ENCODE peak calls at places on chromosomes 7 and 10, in five cellular contexts. E, O, X, Q and K are unnamed samples.

GRCh38 chr7:19249281-19249680 is 104.1 kb upstream of the FERD3L start:
- DNase-seq in E (no peak), O (no peak), X (no peak), Q (no peak), K (no peak)

GRCh38 chr7:101636822-101637623 is 7.9 kb upstream of the MYL10 start:
- DNase-seq in E (no peak), O (no peak), X (no peak), Q (no peak), K (no peak)

GRCh38 chr10:23157691-23158369 is 34.3 kb upstream of the PTF1A start:
- DNase-seq in E (no peak), O (no peak), X (no peak), Q (no peak), K (peak)

GRCh38 chr10:111142082-111142481 is 65.3 kb downstream of the ADRA2A start:
- DNase-seq in E (no peak), O (no peak), X (no peak), Q (no peak), K (no peak)

GRCh38 chr10:80465839-80466590 is 11.9 kb downstream of the TSPAN14 start:
- DNase-seq in E (no peak), O (no peak), X (no peak), Q (peak), K (no peak)

GRCh38 chr7:158096582-158096981 is 491.0 kb downstream of the PTPRN2 start:
- DNase-seq in E (no peak), O (no peak), X (no peak), Q (no peak), K (no peak)

GRCh38 chr7:44497151-44498013 is 6.9 kb upstream of the NUDCD3 start:
- DNase-seq in E (no peak), O (no peak), X (no peak), Q (no peak), K (no peak)

GRCh38 chr10:128009357-128009756 is 102.5 kb downstream of the PTPRE start:
- DNase-seq in E (no peak), O (no peak), X (no peak), Q (no peak), K (no peak)

GRCh38 chr7:33666526-33666925 is 238.8 kb upstream of the BMPER start:
- DNase-seq in E (no peak), O (no peak), X (no peak), Q (no peak), K (no peak)

GRCh38 chr10:105187243-105187642 is 546.2 kb downstream of the SORCS3 start:
- DNase-seq in E (no peak), O (no peak), X (no peak), Q (no peak), K (no peak)

GRCh38 chr7:132638000-132638399 is 61.7 kb upstream of the PLXNA4 start:
- DNase-seq in E (no peak), O (no peak), X (no peak), Q (no peak), K (no peak)

GRCh38 chr7:25122373-25122772 is 2.7 kb downstream of the CYCS start:
- DNase-seq in E (no peak), O (no peak), X (no peak), Q (no peak), K (no peak)

GRCh38 chr10:95384011-95384704 is 93.4 kb upstream of the PDLIM1 start:
- DNase-seq in E (no peak), O (no peak), X (no peak), Q (no peak), K (no peak)

GRCh38 chr7:152998440-152998839 is 238.9 kb downstream of the ACTR3B start:
- DNase-seq in E (no peak), O (no peak), X (no peak), Q (no peak), K (no peak)

GRCh38 chr7:139931190-139932007 is 102.3 kb downstream of the TBXAS1 start:
- DNase-seq in E (no peak), O (no peak), X (no peak), Q (no peak), K (no peak)

GRCh38 chr7:41222704-41223103 is 480.2 kb downstream of the INHBA start:
- DNase-seq in E (no peak), O (no peak), X (no peak), Q (no peak), K (peak)

GRCh38 chr10:69842932-69843331 is 41.2 kb downstream of the COL13A1 start:
- DNase-seq in E (no peak), O (no peak), X (no peak), Q (no peak), K (no peak)

GRCh38 chr7:450741-451140 is 68.9 kb downstream of the PDGFA start:
- DNase-seq in E (no peak), O (no peak), X (no peak), Q (no peak), K (no peak)

DNA sequence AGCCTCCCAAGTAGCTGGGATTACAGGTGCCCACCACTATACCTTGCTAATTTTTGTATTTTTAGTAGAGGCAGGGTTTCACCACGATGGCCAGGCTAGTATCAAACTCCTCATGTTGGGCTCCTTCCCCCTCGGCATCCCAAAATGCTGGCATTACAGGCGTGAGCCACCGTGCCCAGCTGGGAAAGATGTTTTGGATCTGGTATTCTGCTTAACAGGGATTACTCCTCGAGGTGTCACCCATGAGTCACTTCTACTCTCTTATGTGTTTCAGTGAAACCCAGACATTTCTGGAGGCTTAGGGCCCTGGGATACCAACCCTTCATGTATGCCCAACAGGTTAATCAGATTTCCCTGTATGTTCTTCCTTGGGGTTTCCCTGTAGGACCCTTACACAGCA is 11.8 kb upstream of the OPN4 start:
- DNase-seq in E (no peak), O (no peak), X (no peak), Q (no peak), K (peak)
- TF ChIP-seq CTCF in E (no peak), O (no peak), X (no peak), Q (no peak), K (no peak)

GRCh38 chr10:93745411-93746065 is 12.2 kb upstream of the LGI1 start:
- DNase-seq in E (no peak), O (no peak), X (no peak), Q (no peak), K (peak)
- TF ChIP-seq CTCF in E (peak), O (no peak), X (peak), Q (no peak), K (peak)

DNA sequence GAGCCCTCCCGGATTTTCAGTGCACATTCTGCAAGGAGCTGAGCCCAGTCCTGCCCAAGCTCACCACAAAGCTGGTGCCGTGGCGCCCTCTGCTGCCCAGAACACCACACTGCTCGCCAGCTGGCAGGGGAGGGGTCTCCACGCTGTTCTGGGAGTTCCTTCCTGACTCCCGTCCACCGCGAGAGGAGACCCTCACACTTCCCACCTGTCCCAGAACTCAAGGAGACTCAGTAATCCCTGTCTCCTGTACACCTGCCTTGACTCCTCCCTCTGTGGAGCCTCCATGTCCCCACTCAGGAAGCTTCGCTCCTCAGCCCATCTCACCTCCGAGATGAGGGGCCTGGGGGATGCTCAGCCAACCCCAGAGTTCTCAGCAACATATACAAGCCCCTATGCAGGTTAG is 11.3 kb downstream of the C10orf105 start:
- DNase-seq in E (peak), O (peak), X (peak), Q (peak), K (peak)
- TF ChIP-seq CTCF in E (peak), O (peak), X (peak), Q (peak), K (peak)

GRCh38 chr10:130960531-130960930 is 351.0 kb downstream of the TCERG1L start:
- DNase-seq in E (no peak), O (no peak), X (no peak), Q (no peak), K (no peak)

GRCh38 chr10:130957423-130957822 is 354.1 kb downstream of the TCERG1L start:
- DNase-seq in E (no peak), O (no peak), X (no peak), Q (peak), K (no peak)

GRCh38 chr10:130959752-130960195 is 351.7 kb downstream of the TCERG1L start:
- DNase-seq in E (no peak), O (no peak), X (no peak), Q (no peak), K (no peak)

GRCh38 chr10:130957978-130958377 is 353.5 kb downstream of the TCERG1L start:
- DNase-seq in E (no peak), O (no peak), X (no peak), Q (no peak), K (no peak)

GRCh38 chr10:130958981-130959751 is 352.4 kb downstream of the TCERG1L start:
- DNase-seq in E (no peak), O (no peak), X (no peak), Q (peak), K (no peak)
- TF ChIP-seq CTCF in E (no peak), O (no peak), X (no peak), Q (no peak), K (no peak)